ENCODE peak calls at places on chromosomes 12 and 14, in ten cellular contexts. U is NCI-H1694, O is NCI-H1092 treated with DMSO at 0.1 percent for 48 hours, E is sigmoid colon, D is uterus, G is NAMALWA, F is NCI-H446, M is iPS-NIHi11, S is endothelial cell, V is HFFc6. R is an unnamed sample.

GRCh38 chr14:71103662-71104484 is 196.6 kb downstream of the PCNX1 start:
- DNase-seq in U (peak), O (peak), E (no peak), D (no peak), G (peak), F (peak), M (peak), S (peak), V (peak), R (no peak)

GRCh38 chr14:74495356-74495755 is 1.8 kb downstream of the ISCA2 start:
- DNase-seq in U (no peak), O (no peak), E (no peak), D (no peak), G (no peak), F (no peak), M (no peak), S (no peak), V (no peak), R (no peak)

GRCh38 chr14:67883717-67884116 is 64.1 kb downstream of the RAD51B start:
- DNase-seq in U (peak), O (peak), E (no peak), D (no peak), G (peak), F (no peak), M (no peak), S (no peak), V (peak), R (no peak)

GRCh38 chr12:2339022-2339431 is 286.2 kb downstream of the CACNA1C start:
- DNase-seq in U (no peak), O (no peak), E (no peak), D (no peak), G (no peak), F (no peak), M (no peak), S (no peak), V (peak), R (no peak)

GRCh38 chr14:50082308-50082742 is 34.0 kb downstream of the VCPKMT start:
- DNase-seq in U (no peak), O (no peak), E (no peak), D (no peak), G (no peak), F (no peak), M (no peak), S (no peak), V (no peak), R (no peak)

GRCh38 chr14:93332853-93333630 is at the start of gene BTBD7:
- DNase-seq in U (peak), O (peak), E (peak), D (peak), G (peak), F (peak), M (peak), S (peak), V (peak), R (peak)

GRCh38 chr12:118436002-118436724 is 59.8 kb downstream of the SUDS3 start:
- DNase-seq in U (no peak), O (peak), E (no peak), D (no peak), G (peak), F (no peak), M (peak), S (peak), V (peak), R (peak)

GRCh38 chr12:4267904-4268548 is 5.5 kb upstream of the CCND2 start:
- DNase-seq in U (no peak), O (peak), E (no peak), D (no peak), G (peak), F (no peak), M (no peak), S (no peak), V (no peak), R (no peak)

GRCh38 chr12:73226585-73226984 is 954.4 kb downstream of the TRHDE start:
- DNase-seq in U (no peak), O (no peak), E (no peak), D (no peak), G (no peak), F (no peak), M (no peak), S (no peak), V (no peak), R (no peak)

GRCh38 chr12:91718326-91718725 is 427.3 kb downstream of the BTG1 start:
- DNase-seq in U (no peak), O (no peak), E (no peak), D (no peak), G (no peak), F (no peak), M (no peak), S (no peak), V (no peak), R (no peak)